ENCODE peak calls at places on chromosome 18, in seven cellular contexts. P is H9, T is mesenchymal stem cell, Y is neuronal stem cell, N is IMR-90, J is trophoblast cell, I is H1. G is an unnamed sample.

GRCh38 chr18:26511339-26512071 is 36.8 kb downstream of the KCTD1 start:
- DNase-seq in I (no peak), Y (no peak), T (no peak), N (no peak), P (no peak), J (no peak), G (no peak)

GRCh38 chr18:22344908-22345670 is 72.6 kb downstream of the CTAGE1 start:
- DNase-seq in T (no peak), J (no peak), I (no peak), N (no peak), Y (no peak), P (no peak), G (no peak)

GRCh38 chr18:12491611-12492435 is 84.1 kb downstream of the PRELID3A start:
- DNase-seq in P (no peak), J (no peak), I (no peak), Y (no peak), N (no peak), T (no peak), G (no peak)

GRCh38 chr18:28075501-28075900 is 101.4 kb downstream of the CDH2 start:
- DNase-seq in N (no peak), P (no peak), Y (no peak), I (no peak), T (peak; percentile 39), J (peak; percentile 20), G (peak; percentile 91)

GRCh38 chr18:73646772-73647171 is 500.9 kb downstream of the FBXO15 start:
- DNase-seq in Y (no peak), N (peak; percentile 91), T (peak; percentile 42), I (no peak), J (no peak), P (no peak), G (no peak)

GRCh38 chr18:63166142-63166541 is 153.4 kb downstream of the BCL2 start:
- DNase-seq in P (no peak), N (no peak), I (no peak), T (no peak), J (no peak), Y (no peak), G (no peak)

GRCh38 chr18:58496937-58497336 is 132.0 kb downstream of the ALPK2 start:
- DNase-seq in I (no peak), T (no peak), N (no peak), P (peak; percentile 68), Y (no peak), J (no peak), G (peak; percentile 66)

GRCh38 chr18:46152436-46152807 is 48.2 kb downstream of the HAUS1 start:
- DNase-seq in Y (no peak), N (peak; percentile 83), P (no peak), T (peak; percentile 34), I (no peak), J (no peak), G (no peak)

GRCh38 chr18:46497129-46497528 is 159.9 kb downstream of the LOXHD1 start:
- DNase-seq in P (peak; percentile 55), J (peak; percentile 32), I (no peak), T (peak; percentile 2), N (no peak), Y (peak; percentile 79), G (peak; percentile 63)

GRCh38 chr18:13416208-13416607 is 197.6 kb downstream of the LDLRAD4 start:
- DNase-seq in N (no peak), T (no peak), I (no peak), J (no peak), Y (no peak), P (no peak), G (no peak)

GRCh38 chr18:10057808-10058791 is 144.3 kb downstream of the VAPA start:
- DNase-seq in Y (no peak), J (no peak), N (peak; percentile 84), T (peak; percentile 81), P (no peak), I (no peak), G (no peak)

GRCh38 chr18:27839141-27839540 is 337.8 kb downstream of the CDH2 start:
- DNase-seq in J (peak; percentile 71), N (peak; percentile 66), T (peak; percentile 35), I (no peak), P (no peak), Y (no peak), G (peak; percentile 61)

GRCh38 chr18:1090758-1091157 is 186.1 kb downstream of the ADCYAP1 start:
- DNase-seq in J (no peak), Y (no peak), N (no peak), I (no peak), T (no peak), P (no peak), G (peak; percentile 4)

GRCh38 chr18:74342416-74343043 is 26.9 kb downstream of the C18orf63 start:
- DNase-seq in P (no peak), N (peak; percentile 77), T (peak; percentile 75), Y (peak; percentile 38), J (peak; percentile 32), I (no peak), G (peak; percentile 61)

GRCh38 chr18:63676526-63676925 is 14.8 kb upstream of the SERPINB3 start:
- DNase-seq in J (peak; percentile 43), N (no peak), P (peak; percentile 59), T (no peak), I (no peak), Y (peak; percentile 20), G (peak; percentile 71)

GRCh38 chr18:27712066-27712465 is 464.9 kb downstream of the CDH2 start:
- DNase-seq in P (no peak), I (no peak), T (no peak), Y (no peak), J (no peak), N (no peak), G (peak; percentile 12)

GRCh38 chr18:47261902-47262301 is 10.4 kb upstream of the SKOR2 start:
- DNase-seq in I (no peak), P (no peak), N (no peak), T (no peak), Y (no peak), J (no peak), G (no peak)

DNA sequence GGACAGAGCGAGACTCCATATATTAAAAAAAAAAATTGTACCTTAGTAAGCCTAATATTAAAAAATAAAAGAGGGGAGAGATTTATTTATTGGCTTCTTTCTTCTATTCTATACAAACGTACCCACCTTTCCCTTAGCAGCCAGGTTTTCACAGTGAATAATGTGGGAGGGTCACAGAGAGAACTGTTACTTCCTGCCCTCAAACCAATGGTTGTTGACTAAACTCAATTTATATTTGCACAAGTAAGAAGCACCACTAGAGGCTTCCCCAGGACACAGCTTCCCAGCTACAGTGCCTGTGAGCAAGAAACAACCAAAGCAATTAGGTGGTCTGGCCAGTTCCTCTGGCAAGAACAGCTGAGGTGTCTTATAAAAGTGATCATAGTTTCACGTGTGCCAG is 28.9 kb upstream of the GALR1 start:
- DNase-seq in T (no peak), Y (no peak), I (no peak), N (no peak), J (no peak), P (no peak), G (peak; percentile 16)
- H4K8ac ChIP-seq in T (no peak overlapping the region), Y (no peak overlapping the region), I (no peak overlapping the region), N (no peak overlapping the region), J (no peak overlapping the region), P (no peak overlapping the region), G (no peak overlapping the region)

GRCh38 chr18:6284761-6285160 is 129.9 kb downstream of the L3MBTL4 start:
- DNase-seq in N (no peak), T (no peak), Y (no peak), P (no peak), I (no peak), J (no peak), G (no peak)

GRCh38 chr18:6279308-6279707 is 135.4 kb downstream of the L3MBTL4 start:
- DNase-seq in Y (no peak), P (no peak), J (no peak), I (no peak), T (no peak), N (no peak), G (no peak)

GRCh38 chr18:6281874-6282273 is 132.8 kb downstream of the L3MBTL4 start:
- DNase-seq in P (no peak), J (no peak), Y (no peak), I (no peak), N (no peak), T (no peak), G (no peak)

GRCh38 chr18:6284300-6284699 is 130.4 kb downstream of the L3MBTL4 start:
- DNase-seq in N (no peak), I (no peak), Y (no peak), T (no peak), P (no peak), J (no peak), G (no peak)

DNA sequence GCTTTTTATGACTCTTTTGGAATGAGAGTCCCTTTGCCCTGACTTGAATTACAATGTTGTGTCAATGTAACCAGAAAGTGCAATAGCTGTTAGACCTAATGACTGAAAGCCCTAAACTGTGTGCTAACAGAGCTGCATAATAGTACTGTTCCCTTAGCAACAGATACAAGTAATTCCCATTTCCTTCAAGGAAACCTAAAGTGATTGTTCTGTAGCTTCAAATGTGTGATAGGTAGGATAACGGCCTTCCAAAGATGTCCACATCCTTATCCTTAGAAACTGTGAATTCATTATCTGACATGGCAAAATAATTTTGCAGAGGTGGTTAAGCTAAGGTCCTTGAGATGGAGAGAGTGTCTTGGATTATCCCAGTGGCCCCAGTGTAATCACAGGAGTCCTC is 134.4 kb downstream of the L3MBTL4 start:
- DNase-seq in J (no peak), I (no peak), P (no peak), T (no peak), Y (no peak), N (no peak), G (no peak)
- H2BK5ac ChIP-seq in J (no peak overlapping the region), I (no peak overlapping the region), P (no peak overlapping the region), T (no peak overlapping the region), Y (no peak overlapping the region), N (no peak overlapping the region), G (no peak overlapping the region)

DNA sequence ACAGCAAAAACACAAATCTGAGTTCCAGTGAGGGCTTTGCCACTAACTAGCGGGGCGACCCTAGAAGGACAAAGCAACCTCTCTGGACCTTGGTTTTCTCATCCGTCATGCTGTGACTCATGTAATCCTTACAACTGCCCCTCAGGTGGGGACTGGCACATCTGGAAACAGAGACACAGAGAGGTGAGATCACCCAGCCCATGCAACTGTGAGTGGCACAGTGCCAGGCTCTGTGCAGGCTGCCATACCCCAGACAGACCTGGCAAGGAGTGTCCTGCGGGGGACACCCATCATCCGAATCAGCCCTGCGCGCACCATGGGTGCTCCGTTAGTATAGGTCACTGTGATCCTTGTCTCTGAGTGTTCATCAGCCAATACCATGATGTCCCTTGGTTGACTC is 198.3 kb downstream of the SMAD7 start:
- DNase-seq in I (no peak), P (no peak), J (no peak), Y (no peak), T (no peak), N (no peak), G (no peak)
- H3K23ac ChIP-seq in I (no peak overlapping the region), P (no peak overlapping the region), J (no peak overlapping the region), Y (no peak overlapping the region), T (no peak overlapping the region), N (no peak overlapping the region), G (no peak overlapping the region)

GRCh38 chr18:70329076-70329475 is 40.2 kb downstream of the SOCS6 start:
- DNase-seq in N (no peak), I (no peak), Y (no peak), T (no peak), J (no peak), P (no peak), G (no peak)

GRCh38 chr18:70331456-70332097 is 42.7 kb downstream of the SOCS6 start:
- DNase-seq in N (no peak), I (no peak), P (no peak), T (no peak), J (no peak), Y (no peak), G (no peak)

GRCh38 chr18:70332694-70333093 is 43.8 kb downstream of the SOCS6 start:
- DNase-seq in Y (no peak), N (peak; percentile 57), T (peak; percentile 25), P (no peak), J (no peak), I (no peak), G (no peak)

GRCh38 chr18:70333316-70333715 is 44.5 kb downstream of the SOCS6 start:
- DNase-seq in I (no peak), N (no peak), Y (no peak), P (no peak), J (peak; percentile 34), T (no peak), G (no peak)

GRCh38 chr18:70330887-70331286 is 42.0 kb downstream of the SOCS6 start:
- DNase-seq in P (no peak), I (no peak), J (no peak), Y (no peak), N (no peak), T (no peak), G (no peak)
- H4K8ac ChIP-seq in P (no peak overlapping the region), I (no peak overlapping the region), J (no peak overlapping the region), Y (no peak overlapping the region), N (no peak overlapping the region), T (no peak overlapping the region), G (no peak overlapping the region)